ENCODE peak calls at places on chromosomes 6 and 20, in four cellular contexts. One of them, this sample, is unnamed. For H3K9me3, the result is how much of the 10 kb centered on the place peaks cover.

GRCh38 chr6:312704-313485 is 20.6 kb downstream of the DUSP22 start:
- DNase-seq in H9: no peak
- DNase-seq in IMR-90: no peak
- DNase-seq in neuronal stem cell: no peak
- DNase-seq in this sample: no peak

GRCh38 chr6:73339340-73339739 is 14.7 kb downstream of the DPPA5 start:
- DNase-seq in H9: peak
- DNase-seq in IMR-90: no peak
- DNase-seq in neuronal stem cell: no peak
- DNase-seq in this sample: no peak

GRCh38 chr6:150588862-150589499 is 10.7 kb upstream of the PLEKHG1 start:
- DNase-seq in H9: no peak
- DNase-seq in IMR-90: no peak
- DNase-seq in neuronal stem cell: no peak
- DNase-seq in this sample: no peak

GRCh38 chr6:50330963-50331362 is 281.2 kb upstream of the DEFB112 start:
- DNase-seq in H9: no peak
- DNase-seq in IMR-90: no peak
- DNase-seq in neuronal stem cell: no peak
- DNase-seq in this sample: no peak

GRCh38 chr20:41425180-41425884 is 58.7 kb upstream of the EMILIN3 start:
- DNase-seq in H9: no peak
- DNase-seq in IMR-90: peak
- DNase-seq in neuronal stem cell: no peak
- DNase-seq in this sample: no peak

GRCh38 chr20:542777-543368 is 717 bp downstream of the CSNK2A1 start:
- DNase-seq in H9: no peak
- DNase-seq in IMR-90: no peak
- DNase-seq in neuronal stem cell: no peak
- DNase-seq in this sample: peak

GRCh38 chr6:145352382-145353080 is 382.8 kb downstream of the EPM2A start:
- DNase-seq in H9: no peak
- DNase-seq in IMR-90: no peak
- DNase-seq in neuronal stem cell: no peak
- DNase-seq in this sample: no peak

GRCh38 chr6:18362058-18362561 is 25.0 kb upstream of the RNF144B start:
- DNase-seq in H9: no peak
- DNase-seq in IMR-90: peak
- DNase-seq in neuronal stem cell: no peak
- DNase-seq in this sample: peak

GRCh38 chr6:132650413-132650812 is 8.6 kb downstream of the TAAR1 start:
- DNase-seq in H9: no peak
- DNase-seq in IMR-90: no peak
- DNase-seq in neuronal stem cell: no peak
- DNase-seq in this sample: no peak

GRCh38 chr6:57317060-57317943 is at the start of gene PRIM2:
- DNase-seq in H9: peak
- DNase-seq in IMR-90: peak
- DNase-seq in neuronal stem cell: peak
- DNase-seq in this sample: peak

GRCh38 chr20:61546641-61547040 is 294.6 kb downstream of the CDH4 start:
- DNase-seq in H9: no peak
- DNase-seq in IMR-90: no peak
- DNase-seq in neuronal stem cell: no peak
- DNase-seq in this sample: no peak

GRCh38 chr20:4828830-4829493 is 107.3 kb downstream of the PRND start:
- DNase-seq in H9: no peak
- DNase-seq in IMR-90: no peak
- DNase-seq in neuronal stem cell: no peak
- DNase-seq in this sample: no peak

GRCh38 chr6:53956068-53956711 is 155.1 kb upstream of the MLIP start:
- DNase-seq in H9: peak
- DNase-seq in IMR-90: peak
- DNase-seq in neuronal stem cell: peak
- DNase-seq in this sample: peak

GRCh38 chr20:3228750-3229032 is 10.3 kb downstream of the SLC4A11 start:
- DNase-seq in H9: no peak
- DNase-seq in IMR-90: no peak
- DNase-seq in neuronal stem cell: no peak
- DNase-seq in this sample: no peak

GRCh38 chr6:26553739-26554668 is 15.8 kb downstream of the HMGN4 start:
- DNase-seq in H9: peak
- DNase-seq in IMR-90: peak
- DNase-seq in neuronal stem cell: peak
- DNase-seq in this sample: peak

DNA sequence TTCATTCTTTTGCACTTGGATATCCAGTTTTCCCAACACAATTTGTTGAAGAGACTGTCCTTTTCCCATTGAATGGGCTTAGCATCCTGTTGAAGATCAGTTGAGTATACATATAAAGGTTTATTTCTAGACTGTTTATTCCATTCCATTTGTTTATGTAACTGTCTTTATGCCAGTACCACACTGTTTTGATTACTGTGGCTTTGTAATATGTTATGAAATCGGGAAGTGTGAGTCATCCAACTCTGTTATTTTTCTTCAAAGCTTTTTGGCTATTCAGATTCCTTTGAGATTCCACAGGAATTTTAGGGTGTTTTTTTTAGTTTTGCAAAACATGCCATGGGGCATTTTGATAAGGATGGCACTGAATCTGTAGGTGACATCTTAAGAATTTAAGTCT is 188.3 kb downstream of the BMP7 start:
- DNase-seq in H9: no peak
- DNase-seq in IMR-90: no peak
- DNase-seq in neuronal stem cell: no peak
- DNase-seq in this sample: no peak
- H3K9me3 ChIP-seq in H9: under half
- H3K9me3 ChIP-seq in IMR-90: under half
- H3K9me3 ChIP-seq in neuronal stem cell: under half
- H3K9me3 ChIP-seq in this sample: under half

GRCh38 chr6:34027445-34027936 is 118.4 kb downstream of the GRM4 start:
- DNase-seq in H9: peak
- DNase-seq in IMR-90: peak
- DNase-seq in neuronal stem cell: peak
- DNase-seq in this sample: peak

GRCh38 chr6:34025851-34026250 is 120.0 kb downstream of the GRM4 start:
- DNase-seq in H9: no peak
- DNase-seq in IMR-90: no peak
- DNase-seq in neuronal stem cell: no peak
- DNase-seq in this sample: no peak

GRCh38 chr6:34027939-34028441 is 117.9 kb downstream of the GRM4 start:
- DNase-seq in H9: no peak
- DNase-seq in IMR-90: no peak
- DNase-seq in neuronal stem cell: no peak
- DNase-seq in this sample: peak

GRCh38 chr6:34022873-34023255 is 123.0 kb downstream of the GRM4 start:
- DNase-seq in H9: no peak
- DNase-seq in IMR-90: no peak
- DNase-seq in neuronal stem cell: no peak
- DNase-seq in this sample: no peak

GRCh38 chr6:34025112-34025807 is 120.6 kb downstream of the GRM4 start:
- DNase-seq in H9: no peak
- DNase-seq in IMR-90: no peak
- DNase-seq in neuronal stem cell: no peak
- DNase-seq in this sample: no peak
- H2BK5ac ChIP-seq in H9: no peak
- H2BK5ac ChIP-seq in IMR-90: no peak
- H2BK5ac ChIP-seq in neuronal stem cell: no peak
- H2BK5ac ChIP-seq in this sample: no peak

DNA sequence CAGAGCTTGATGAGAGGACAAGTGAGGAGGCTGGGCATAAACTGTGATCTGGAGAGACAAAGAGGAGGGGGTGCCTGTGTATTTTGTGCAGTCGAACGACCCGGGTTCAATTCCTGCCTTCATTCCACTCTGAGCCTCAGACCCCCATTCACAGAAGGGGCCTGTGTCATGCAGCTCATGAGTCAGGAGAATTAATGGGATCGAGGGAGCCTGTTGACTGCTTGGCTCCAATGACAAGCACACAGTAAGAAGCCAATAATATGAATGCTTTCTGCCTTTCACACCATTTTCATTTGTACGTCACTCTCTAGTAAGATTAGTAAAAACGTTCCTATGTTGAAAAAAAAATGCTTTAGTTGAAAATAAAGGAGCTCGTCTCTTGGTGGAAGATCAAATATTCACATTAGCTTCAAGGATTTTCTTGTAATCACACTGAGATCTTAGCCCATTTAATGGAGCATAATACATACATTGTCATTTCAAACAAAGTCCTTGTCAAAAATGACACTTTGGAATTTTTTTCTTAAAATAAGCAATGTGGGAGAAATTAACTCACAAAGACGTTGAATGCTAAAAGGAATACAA is 246.8 kb upstream of the AFDN start:
- DNase-seq in H9: no peak
- DNase-seq in IMR-90: no peak
- DNase-seq in neuronal stem cell: no peak
- DNase-seq in this sample: no peak
- H3K9me3 ChIP-seq in H9: under half
- H3K9me3 ChIP-seq in IMR-90: under half
- H3K9me3 ChIP-seq in neuronal stem cell: under half
- H3K9me3 ChIP-seq in this sample: under half

GRCh38 chr6:11701568-11701967 is 77.0 kb downstream of the ADTRP start:
- DNase-seq in H9: no peak
- DNase-seq in IMR-90: no peak
- DNase-seq in neuronal stem cell: no peak
- DNase-seq in this sample: no peak
- H2BK5ac ChIP-seq in H9: no peak
- H2BK5ac ChIP-seq in IMR-90: no peak
- H2BK5ac ChIP-seq in neuronal stem cell: no peak
- H2BK5ac ChIP-seq in this sample: no peak

GRCh38 chr6:23174781-23175361 is 605.5 kb downstream of the HDGFL1 start:
- DNase-seq in H9: no peak
- DNase-seq in IMR-90: peak
- DNase-seq in neuronal stem cell: no peak
- DNase-seq in this sample: peak
- H3K9me3 ChIP-seq in H9: under half
- H3K9me3 ChIP-seq in IMR-90: under half
- H3K9me3 ChIP-seq in neuronal stem cell: under half
- H3K9me3 ChIP-seq in this sample: under half

GRCh38 chr6:112253505-112253841 is 894 bp downstream of the LAMA4 start:
- DNase-seq in H9: no peak
- DNase-seq in IMR-90: no peak
- DNase-seq in neuronal stem cell: no peak
- DNase-seq in this sample: no peak
- H2BK5ac ChIP-seq in H9: no peak
- H2BK5ac ChIP-seq in IMR-90: peak
- H2BK5ac ChIP-seq in neuronal stem cell: no peak
- H2BK5ac ChIP-seq in this sample: no peak

DNA sequence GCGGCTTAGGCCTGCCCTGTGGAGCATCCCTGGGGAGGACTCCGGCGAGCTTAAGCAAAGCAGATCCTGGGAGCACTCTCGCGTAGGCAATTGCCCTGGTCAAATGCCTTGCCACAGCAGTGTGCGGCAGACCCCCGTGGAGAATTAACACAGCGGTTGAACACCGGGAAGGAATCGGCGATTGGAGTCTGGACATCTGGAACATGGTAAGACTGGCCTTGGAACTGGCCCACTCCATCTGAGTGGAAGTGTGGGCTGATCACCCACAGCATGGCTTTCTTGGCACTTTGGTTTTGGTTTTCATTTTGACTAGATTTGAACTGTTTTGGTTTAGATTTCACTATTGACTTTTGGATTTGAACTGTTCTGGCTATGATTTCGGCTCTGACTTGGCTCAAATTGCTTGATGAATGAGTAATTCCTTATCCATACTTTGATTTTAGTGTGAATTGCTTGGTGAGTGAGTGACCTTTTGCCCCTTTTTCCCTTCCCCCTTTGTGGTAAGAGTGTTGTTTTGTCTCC is 300.7 kb downstream of the RNGTT start:
- DNase-seq in H9: no peak
- DNase-seq in IMR-90: no peak
- DNase-seq in neuronal stem cell: no peak
- DNase-seq in this sample: no peak
- H3K9me3 ChIP-seq in H9: under half
- H3K9me3 ChIP-seq in IMR-90: under half
- H3K9me3 ChIP-seq in neuronal stem cell: under half
- H3K9me3 ChIP-seq in this sample: under half

DNA sequence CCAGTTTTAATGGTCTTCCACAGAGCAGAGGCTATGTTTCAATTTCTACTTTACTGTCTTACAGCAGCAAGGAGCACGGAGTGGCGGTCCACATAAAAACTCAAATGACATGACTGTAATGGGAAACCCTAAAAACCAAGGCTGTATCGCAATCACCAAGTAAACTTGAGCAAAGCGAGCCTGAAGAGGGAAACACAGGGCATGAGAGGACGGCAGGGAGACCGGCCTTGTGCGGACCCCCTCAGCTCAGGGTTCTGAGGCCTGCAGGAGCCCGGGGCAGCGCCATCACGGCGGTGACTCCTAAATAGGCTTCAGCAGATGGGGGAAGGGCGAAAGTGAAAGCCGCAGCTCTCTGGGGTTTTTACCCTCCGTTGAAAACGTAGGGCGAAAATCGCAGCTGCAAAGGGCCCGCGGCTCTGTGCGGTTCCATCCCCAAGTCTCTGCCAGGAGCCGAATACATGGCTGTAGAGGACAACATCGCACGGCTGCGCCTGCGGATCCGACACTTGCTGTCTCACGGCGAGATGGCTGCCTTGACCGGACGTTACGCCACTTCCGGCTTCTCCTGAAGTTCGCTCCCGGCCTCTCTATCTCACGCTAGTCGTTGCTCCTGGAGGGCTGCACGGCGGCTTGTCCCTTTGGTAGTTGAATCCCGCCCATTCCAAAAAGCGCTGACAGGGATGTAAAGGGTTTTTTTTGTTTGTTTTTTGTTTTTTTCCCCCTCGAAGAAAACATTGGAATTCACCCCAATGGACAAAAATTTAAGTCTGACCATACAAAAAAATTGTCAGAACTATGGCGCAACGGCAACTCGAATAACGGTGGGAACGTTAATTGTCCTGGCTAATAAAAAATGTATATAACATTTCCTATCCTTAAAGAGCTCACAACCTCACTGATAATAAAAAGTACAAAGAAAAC is at the start of gene PSMB1:
- DNase-seq in H9: peak
- DNase-seq in IMR-90: peak
- DNase-seq in neuronal stem cell: peak
- DNase-seq in this sample: peak
- H2BK5ac ChIP-seq in H9: peak
- H2BK5ac ChIP-seq in IMR-90: peak
- H2BK5ac ChIP-seq in neuronal stem cell: peak
- H2BK5ac ChIP-seq in this sample: peak

GRCh38 chr20:35341366-35342028 is 49.3 kb upstream of the FAM83C start:
- DNase-seq in H9: no peak
- DNase-seq in IMR-90: peak
- DNase-seq in neuronal stem cell: no peak
- DNase-seq in this sample: no peak
- H3K9me3 ChIP-seq in H9: under half
- H3K9me3 ChIP-seq in IMR-90: under half
- H3K9me3 ChIP-seq in neuronal stem cell: under half
- H3K9me3 ChIP-seq in this sample: under half

This sample was measured in trophoblast cell.